ENCODE peak calls at places on chromosomes 4 and X, in ten cellular contexts. Z is suprapubic skin, A is mucosa of gallbladder, Q is transverse colon, X is body of pancreas, O is cerebellar cortex, F is activated B cell treated with CpG ODN at 0.5 μM for 24 hours, M is caudate nucleus, R is LoVo, S is coronary artery. Y is an unnamed sample.

GRCh38 chr4:156766846-156767245 is 204.8 kb downstream of the PDGFC start:
- DNase-seq in Q (no peak), R (no peak), M (no peak), Z (no peak), A (no peak), S (no peak), O (no peak), F (no peak), X (no peak), Y (no peak)

GRCh38 chrX:37423864-37424569 is 74.9 kb downstream of the PRRG1 start:
- DNase-seq in Q (no peak), S (no peak), F (no peak), Z (no peak), O (no peak), R (no peak), X (no peak), M (no peak), A (no peak), Y (no peak)

GRCh38 chr4:147682755-147683154 is 1.2 kb downstream of the PRMT9 start:
- DNase-seq in Z (no peak), F (no peak), M (no peak), R (no peak), Q (no peak), S (no peak), A (no peak), O (peak; percentile 12), X (no peak), Y (no peak)

GRCh38 chrX:9102956-9103355 is 69.0 kb upstream of the FAM9B start:
- DNase-seq in X (no peak), M (no peak), F (no peak), O (no peak), S (no peak), A (no peak), Q (no peak), Z (no peak), R (no peak), Y (no peak)

GRCh38 chrX:19975862-19976261 is 15.0 kb downstream of the BCLAF3 start:
- DNase-seq in F (no peak), S (no peak), X (no peak), A (no peak), Z (no peak), Q (no peak), R (no peak), O (no peak), M (no peak), Y (no peak)

GRCh38 chr4:141580523-141580922 is 55.9 kb upstream of the IL15 start:
- DNase-seq in M (no peak), Q (no peak), A (no peak), S (no peak), F (no peak), X (no peak), O (no peak), R (no peak), Z (no peak), Y (no peak)

GRCh38 chr4:140400111-140400510 is 26.7 kb downstream of the SCOC start:
- DNase-seq in M (no peak), Q (no peak), O (no peak), S (no peak), A (no peak), R (no peak), Z (no peak), F (no peak), X (no peak), Y (no peak)

GRCh38 chr4:56737666-56738065 is 56.6 kb upstream of the HOPX start:
- DNase-seq in R (no peak), M (no peak), Z (no peak), X (no peak), S (no peak), O (no peak), A (no peak), F (no peak), Q (no peak), Y (no peak)

GRCh38 chr4:173560896-173561295 is 30.9 kb upstream of the HAND2 start:
- DNase-seq in X (no peak), F (no peak), A (no peak), M (no peak), O (no peak), S (no peak), R (no peak), Q (no peak), Z (no peak), Y (no peak)

GRCh38 chr4:71683309-71683708 is 100.6 kb downstream of the GC start:
- DNase-seq in M (no peak), O (no peak), Z (no peak), R (no peak), A (no peak), Q (no peak), S (no peak), F (no peak), X (no peak), Y (no peak)

GRCh38 chr4:8101213-8101781 is 57.3 kb downstream of the ABLIM2 start:
- DNase-seq in R (peak; percentile 81), A (peak; percentile 25), M (no peak), Q (peak; percentile 84), F (no peak), O (peak; percentile 51), S (no peak), Z (no peak), X (no peak), Y (no peak)

GRCh38 chr4:78131403-78131802 is 74.3 kb downstream of the FRAS1 start:
- DNase-seq in O (no peak), X (no peak), F (no peak), A (no peak), M (no peak), Q (no peak), S (no peak), R (no peak), Z (no peak), Y (no peak)

GRCh38 chr4:39631700-39632079 is 7.0 kb downstream of the SMIM14 start:
- DNase-seq in Q (no peak), X (no peak), O (no peak), S (no peak), Z (no peak), M (no peak), F (no peak), A (no peak), R (no peak), Y (no peak)

GRCh38 chr4:125350736-125351135 is 36.0 kb downstream of the FAT4 start:
- DNase-seq in R (no peak), A (no peak), Q (no peak), Z (no peak), S (no peak), O (no peak), X (no peak), F (no peak), M (no peak), Y (no peak)

GRCh38 chr4:30968926-30969325 is 248.8 kb downstream of the PCDH7 start:
- DNase-seq in R (no peak), X (no peak), F (no peak), O (no peak), S (no peak), A (no peak), M (no peak), Q (no peak), Z (no peak), Y (no peak)

GRCh38 chrX:68994135-68994882 is 165.5 kb downstream of the EFNB1 start:
- DNase-seq in Q (no peak), F (no peak), R (no peak), X (peak; percentile 21), M (no peak), Z (no peak), O (no peak), A (no peak), S (peak; percentile 54), Y (no peak)

GRCh38 chr4:76177709-76178108 is 29.5 kb upstream of the NUP54 start:
- DNase-seq in M (no peak), R (no peak), Z (no peak), Q (no peak), F (no peak), S (no peak), X (no peak), O (no peak), A (no peak), Y (no peak)

GRCh38 chrX:21674430-21675186 is 16.5 kb upstream of the KLHL34 start:
- DNase-seq in F (no peak), M (no peak), Z (no peak), O (no peak), X (no peak), R (no peak), A (no peak), Q (no peak), S (no peak), Y (no peak)

GRCh38 chr4:114582625-114583024 is 16.0 kb upstream of the UGT8 start:
- DNase-seq in A (no peak), M (no peak), F (no peak), X (no peak), O (no peak), S (no peak), Q (no peak), Z (no peak), R (no peak), Y (no peak)

GRCh38 chrX:18681996-18682395 is 10.1 kb upstream of the RS1 start:
- DNase-seq in X (no peak), R (no peak), Q (no peak), M (no peak), O (peak; percentile 23), Z (no peak), F (no peak), S (no peak), A (no peak), Y (no peak)

GRCh38 chr4:2179717-2180116 is 62.2 kb downstream of the HAUS3 start:
- DNase-seq in O (no peak), S (no peak), Z (no peak), Q (no peak), X (no peak), R (no peak), A (no peak), F (no peak), M (no peak), Y (no peak)

GRCh38 chr4:26491449-26492170 is 1.3 kb upstream of the CCKAR start:
- DNase-seq in S (no peak), F (no peak), X (no peak), R (no peak), Z (no peak), A (no peak), O (no peak), M (no peak), Q (no peak), Y (no peak)

GRCh38 chrX:104987063-104987462 is 233.4 kb downstream of the TEX13A start:
- DNase-seq in X (no peak), S (no peak), A (no peak), Q (no peak), R (peak; percentile 12), F (no peak), Z (no peak), O (no peak), M (no peak), Y (no peak)